ENCODE peak calls at places on chromosomes 6 and 20, in six cellular contexts. One of them, this sample, is unnamed.

GRCh38 chr6:63441266-63441956 is 121.6 kb upstream of the LGSN start:
- DNase-seq in mesenchymal stem cell: no peak
- DNase-seq in neuronal stem cell: no peak
- DNase-seq in H9: peak; percentile 62
- DNase-seq in IMR-90: no peak
- DNase-seq in H1: no peak
- DNase-seq in this sample: peak; percentile 71

GRCh38 chr6:135168766-135169165 is 12.3 kb upstream of the MYB start:
- DNase-seq in mesenchymal stem cell: no peak
- DNase-seq in neuronal stem cell: no peak
- DNase-seq in H9: no peak
- DNase-seq in IMR-90: no peak
- DNase-seq in H1: no peak
- DNase-seq in this sample: no peak

GRCh38 chr20:58037631-58038030 is 190.8 kb downstream of the ANKRD60 start:
- DNase-seq in mesenchymal stem cell: no peak
- DNase-seq in neuronal stem cell: no peak
- DNase-seq in H9: no peak
- DNase-seq in IMR-90: no peak
- DNase-seq in H1: no peak
- DNase-seq in this sample: no peak

GRCh38 chr6:79710127-79710526 is 79.0 kb downstream of the SH3BGRL2 start:
- DNase-seq in mesenchymal stem cell: no peak
- DNase-seq in neuronal stem cell: no peak
- DNase-seq in H9: no peak
- DNase-seq in IMR-90: no peak
- DNase-seq in H1: no peak
- DNase-seq in this sample: no peak

GRCh38 chr20:41232971-41233926 is 84.3 kb downstream of the ZHX3 start:
- DNase-seq in mesenchymal stem cell: peak; percentile 88
- DNase-seq in neuronal stem cell: no peak
- DNase-seq in H9: no peak
- DNase-seq in IMR-90: peak; percentile 96
- DNase-seq in H1: no peak
- DNase-seq in this sample: peak; percentile 92

GRCh38 chr6:85404497-85405174 is 45.2 kb upstream of the NT5E start:
- DNase-seq in mesenchymal stem cell: peak; percentile 80
- DNase-seq in neuronal stem cell: no peak
- DNase-seq in H9: no peak
- DNase-seq in IMR-90: peak; percentile 95
- DNase-seq in H1: no peak
- DNase-seq in this sample: no peak

GRCh38 chr6:166515072-166515810 is 71.2 kb downstream of the RAMACL start:
- DNase-seq in mesenchymal stem cell: peak; percentile 89
- DNase-seq in neuronal stem cell: no peak
- DNase-seq in H9: no peak
- DNase-seq in IMR-90: peak; percentile 93
- DNase-seq in H1: no peak
- DNase-seq in this sample: peak; percentile 59

GRCh38 chr6:2890981-2891767 is 11.9 kb downstream of the SERPINB9 start:
- DNase-seq in mesenchymal stem cell: no peak
- DNase-seq in neuronal stem cell: no peak
- DNase-seq in H9: no peak
- DNase-seq in IMR-90: no peak
- DNase-seq in H1: no peak
- DNase-seq in this sample: no peak

GRCh38 chr6:150403458-150404245 is 34.8 kb downstream of the IYD start:
- DNase-seq in mesenchymal stem cell: peak; percentile 3
- DNase-seq in neuronal stem cell: no peak
- DNase-seq in H9: no peak
- DNase-seq in IMR-90: peak; percentile 83
- DNase-seq in H1: no peak
- DNase-seq in this sample: no peak

GRCh38 chr6:3288711-3289663 is 30.2 kb downstream of the PSMG4 start:
- DNase-seq in mesenchymal stem cell: no peak
- DNase-seq in neuronal stem cell: no peak
- DNase-seq in H9: no peak
- DNase-seq in IMR-90: no peak
- DNase-seq in H1: no peak
- DNase-seq in this sample: no peak

GRCh38 chr6:23027281-23027680 is 457.9 kb downstream of the HDGFL1 start:
- DNase-seq in mesenchymal stem cell: no peak
- DNase-seq in neuronal stem cell: no peak
- DNase-seq in H9: no peak
- DNase-seq in IMR-90: no peak
- DNase-seq in H1: no peak
- DNase-seq in this sample: no peak

GRCh38 chr20:56429941-56430340 is 17.9 kb downstream of the CASS4 start:
- DNase-seq in mesenchymal stem cell: no peak
- DNase-seq in neuronal stem cell: no peak
- DNase-seq in H9: no peak
- DNase-seq in IMR-90: no peak
- DNase-seq in H1: no peak
- DNase-seq in this sample: no peak

GRCh38 chr20:64185276-64185900 is 21.1 kb downstream of the MYT1 start:
- DNase-seq in mesenchymal stem cell: no peak
- DNase-seq in neuronal stem cell: no peak
- DNase-seq in H9: no peak
- DNase-seq in IMR-90: no peak
- DNase-seq in H1: no peak
- DNase-seq in this sample: no peak
- H4K91ac ChIP-seq in mesenchymal stem cell: no peak overlapping the region
- H4K91ac ChIP-seq in neuronal stem cell: no peak overlapping the region
- H4K91ac ChIP-seq in H9: no peak overlapping the region
- H4K91ac ChIP-seq in IMR-90: no peak overlapping the region
- H4K91ac ChIP-seq in H1: no peak overlapping the region
- H4K91ac ChIP-seq in this sample: no peak overlapping the region

GRCh38 chr6:74269601-74269860 is 573.5 kb downstream of the CD109 start:
- DNase-seq in mesenchymal stem cell: no peak
- DNase-seq in neuronal stem cell: no peak
- DNase-seq in H9: no peak
- DNase-seq in IMR-90: peak; percentile 34
- DNase-seq in H1: no peak
- DNase-seq in this sample: no peak
- H3K9ac ChIP-seq in mesenchymal stem cell: no peak overlapping the region
- H3K9ac ChIP-seq in neuronal stem cell: no peak overlapping the region
- H3K9ac ChIP-seq in H9: no peak overlapping the region
- H3K9ac ChIP-seq in IMR-90: no peak overlapping the region
- H3K9ac ChIP-seq in H1: no peak overlapping the region
- H3K9ac ChIP-seq in this sample: no peak overlapping the region

DNA sequence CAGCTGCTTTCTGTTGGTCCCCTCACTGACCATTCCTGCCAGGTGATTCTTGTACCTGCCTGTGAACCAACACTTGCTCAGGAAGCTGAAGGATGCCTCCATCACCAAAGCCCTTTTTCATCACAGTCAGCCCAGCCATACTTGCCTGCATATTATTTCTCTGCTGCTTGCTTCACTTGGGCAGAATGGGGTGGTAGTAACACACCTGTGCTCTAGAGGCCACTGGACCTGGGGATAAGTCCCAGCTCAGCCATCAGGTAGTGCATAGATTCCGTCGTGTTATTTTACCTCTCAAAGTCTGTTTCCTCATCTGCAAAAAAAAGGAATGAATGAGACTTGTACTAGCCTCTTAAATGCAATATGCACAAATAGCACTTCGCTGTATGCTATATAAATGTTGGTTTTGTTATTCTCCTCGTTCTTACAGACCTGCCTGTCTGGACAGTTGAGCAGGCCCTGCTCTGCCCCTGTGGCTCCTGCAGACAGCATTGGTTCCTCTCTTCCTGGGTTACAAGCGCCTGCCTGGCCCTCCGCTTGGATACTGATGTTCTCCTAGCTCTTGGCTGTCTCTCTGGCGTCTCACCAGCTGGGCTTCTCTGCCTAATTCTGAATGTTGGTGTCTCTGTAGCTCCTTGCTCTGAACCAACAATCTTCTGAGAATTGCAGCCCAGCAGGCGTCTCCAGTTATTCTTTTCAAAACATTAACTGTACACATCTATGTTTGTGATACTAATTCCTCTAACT is 151.8 kb downstream of the UNC5CL start:
- DNase-seq in mesenchymal stem cell: no peak
- DNase-seq in neuronal stem cell: no peak
- DNase-seq in H9: no peak
- DNase-seq in IMR-90: no peak
- DNase-seq in H1: no peak
- DNase-seq in this sample: no peak
- H4K91ac ChIP-seq in mesenchymal stem cell: no peak overlapping the region
- H4K91ac ChIP-seq in neuronal stem cell: no peak overlapping the region
- H4K91ac ChIP-seq in H9: no peak overlapping the region
- H4K91ac ChIP-seq in IMR-90: no peak overlapping the region
- H4K91ac ChIP-seq in H1: no peak overlapping the region
- H4K91ac ChIP-seq in this sample: no peak overlapping the region

GRCh38 chr6:32194388-32194787 is 1.9 kb upstream of the GPSM3 start:
- DNase-seq in mesenchymal stem cell: no peak
- DNase-seq in neuronal stem cell: no peak
- DNase-seq in H9: no peak
- DNase-seq in IMR-90: no peak
- DNase-seq in H1: no peak
- DNase-seq in this sample: no peak
- H3K9ac ChIP-seq in mesenchymal stem cell: peak overlapping the region; percentile 92
- H3K9ac ChIP-seq in neuronal stem cell: no peak overlapping the region
- H3K9ac ChIP-seq in H9: no peak overlapping the region
- H3K9ac ChIP-seq in IMR-90: no peak overlapping the region
- H3K9ac ChIP-seq in H1: no peak overlapping the region
- H3K9ac ChIP-seq in this sample: no peak overlapping the region

GRCh38 chr20:46022411-46023147 is 6.4 kb upstream of the SLC12A5 start:
- DNase-seq in mesenchymal stem cell: no peak
- DNase-seq in neuronal stem cell: no peak
- DNase-seq in H9: peak; percentile 78
- DNase-seq in IMR-90: peak; percentile 9
- DNase-seq in H1: no peak
- DNase-seq in this sample: no peak

GRCh38 chr20:46023148-46023484 is 5.9 kb upstream of the SLC12A5 start:
- DNase-seq in mesenchymal stem cell: no peak
- DNase-seq in neuronal stem cell: no peak
- DNase-seq in H9: no peak
- DNase-seq in IMR-90: no peak
- DNase-seq in H1: no peak
- DNase-seq in this sample: no peak

GRCh38 chr20:46025376-46025783 is 3.6 kb upstream of the SLC12A5 start:
- DNase-seq in mesenchymal stem cell: no peak
- DNase-seq in neuronal stem cell: no peak
- DNase-seq in H9: no peak
- DNase-seq in IMR-90: no peak
- DNase-seq in H1: no peak
- DNase-seq in this sample: no peak

GRCh38 chr20:46021361-46022359 is 7.4 kb upstream of the SLC12A5 start:
- DNase-seq in mesenchymal stem cell: peak; percentile 26
- DNase-seq in neuronal stem cell: peak; percentile 89
- DNase-seq in H9: peak; percentile 98
- DNase-seq in IMR-90: no peak
- DNase-seq in H1: peak; percentile 94
- DNase-seq in this sample: peak; percentile 33

GRCh38 chr20:46023999-46024398 is 5.0 kb upstream of the SLC12A5 start:
- DNase-seq in mesenchymal stem cell: no peak
- DNase-seq in neuronal stem cell: no peak
- DNase-seq in H9: no peak
- DNase-seq in IMR-90: no peak
- DNase-seq in H1: no peak
- DNase-seq in this sample: no peak
- H4K91ac ChIP-seq in mesenchymal stem cell: no peak overlapping the region
- H4K91ac ChIP-seq in neuronal stem cell: no peak overlapping the region
- H4K91ac ChIP-seq in H9: no peak overlapping the region
- H4K91ac ChIP-seq in IMR-90: no peak overlapping the region
- H4K91ac ChIP-seq in H1: no peak overlapping the region
- H4K91ac ChIP-seq in this sample: no peak overlapping the region

DNA sequence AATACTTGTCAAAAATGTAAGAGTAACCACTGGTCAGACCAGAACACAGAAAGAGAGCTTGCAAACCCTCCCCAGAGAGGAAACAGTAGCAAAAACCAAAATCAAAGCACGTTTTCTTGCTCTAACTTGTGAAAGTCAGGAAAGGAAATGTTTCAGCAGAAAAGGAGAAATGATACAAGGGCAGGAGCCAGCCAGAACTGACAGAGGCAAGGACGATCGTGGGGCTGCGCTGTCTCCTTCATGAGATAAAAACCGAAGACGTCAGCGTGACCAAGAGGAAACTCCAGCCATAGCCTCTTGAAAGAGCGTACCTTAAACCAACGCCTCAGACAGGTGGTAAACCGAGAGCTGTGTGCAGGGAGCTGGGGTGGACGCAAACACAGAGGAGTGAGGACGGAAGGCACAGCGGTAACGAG is 27.5 kb downstream of the LAMA5 start:
- DNase-seq in mesenchymal stem cell: no peak
- DNase-seq in neuronal stem cell: no peak
- DNase-seq in H9: no peak
- DNase-seq in IMR-90: no peak
- DNase-seq in H1: no peak
- DNase-seq in this sample: no peak
- H3K9ac ChIP-seq in mesenchymal stem cell: no peak overlapping the region
- H3K9ac ChIP-seq in neuronal stem cell: peak overlapping the region; percentile 30
- H3K9ac ChIP-seq in H9: no peak overlapping the region
- H3K9ac ChIP-seq in IMR-90: no peak overlapping the region
- H3K9ac ChIP-seq in H1: no peak overlapping the region
- H3K9ac ChIP-seq in this sample: no peak overlapping the region

GRCh38 chr20:34407962-34408474 is 44.9 kb downstream of the ITCH start:
- DNase-seq in mesenchymal stem cell: no peak
- DNase-seq in neuronal stem cell: no peak
- DNase-seq in H9: no peak
- DNase-seq in IMR-90: no peak
- DNase-seq in H1: no peak
- DNase-seq in this sample: peak; percentile 14

GRCh38 chr20:34415079-34415478 is 52.0 kb downstream of the ITCH start:
- DNase-seq in mesenchymal stem cell: no peak
- DNase-seq in neuronal stem cell: no peak
- DNase-seq in H9: no peak
- DNase-seq in IMR-90: no peak
- DNase-seq in H1: no peak
- DNase-seq in this sample: no peak

GRCh38 chr20:34410331-34410730 is 47.3 kb downstream of the ITCH start:
- DNase-seq in mesenchymal stem cell: no peak
- DNase-seq in neuronal stem cell: no peak
- DNase-seq in H9: no peak
- DNase-seq in IMR-90: peak; percentile 26
- DNase-seq in H1: no peak
- DNase-seq in this sample: no peak

GRCh38 chr20:34412453-34412852 is 49.4 kb downstream of the ITCH start:
- DNase-seq in mesenchymal stem cell: no peak
- DNase-seq in neuronal stem cell: no peak
- DNase-seq in H9: no peak
- DNase-seq in IMR-90: no peak
- DNase-seq in H1: no peak
- DNase-seq in this sample: no peak
- H4K91ac ChIP-seq in mesenchymal stem cell: no peak overlapping the region
- H4K91ac ChIP-seq in neuronal stem cell: no peak overlapping the region
- H4K91ac ChIP-seq in H9: no peak overlapping the region
- H4K91ac ChIP-seq in IMR-90: no peak overlapping the region
- H4K91ac ChIP-seq in H1: no peak overlapping the region
- H4K91ac ChIP-seq in this sample: no peak overlapping the region

DNA sequence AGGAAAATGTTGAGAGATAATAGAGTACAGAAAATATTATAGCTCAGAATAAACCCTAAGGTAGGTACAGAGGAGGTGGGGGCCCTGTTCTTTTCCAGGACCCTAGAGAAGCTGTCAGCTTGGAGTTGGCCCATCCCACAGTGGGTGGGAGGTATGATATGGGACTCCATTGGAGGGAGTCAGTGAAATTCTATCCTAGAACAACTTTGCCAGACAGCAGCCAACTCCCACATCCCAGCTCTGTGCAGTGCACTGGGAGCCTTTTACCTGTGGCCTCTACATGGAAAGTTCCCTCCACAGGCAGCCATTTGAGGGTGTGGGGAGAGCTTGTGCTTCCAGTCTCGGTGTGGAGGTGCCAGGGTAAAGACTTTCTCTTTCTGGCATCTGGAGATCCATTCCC is 36.8 kb upstream of the CLIC5 start:
- DNase-seq in mesenchymal stem cell: no peak
- DNase-seq in neuronal stem cell: no peak
- DNase-seq in H9: no peak
- DNase-seq in IMR-90: no peak
- DNase-seq in H1: no peak
- DNase-seq in this sample: no peak
- H3K9ac ChIP-seq in mesenchymal stem cell: no peak overlapping the region
- H3K9ac ChIP-seq in neuronal stem cell: no peak overlapping the region
- H3K9ac ChIP-seq in H9: no peak overlapping the region
- H3K9ac ChIP-seq in IMR-90: no peak overlapping the region
- H3K9ac ChIP-seq in H1: no peak overlapping the region
- H3K9ac ChIP-seq in this sample: no peak overlapping the region